ENCODE peak calls at places on chromosomes 4 and X, in four cellular contexts. One of them, this sample, is unnamed.
A peak's percentile ranks its signal among the peaks of the same experiment; 100 is the strongest.

GRCh38 chr4:140793291-140793690 is 37.1 kb upstream of the TBC1D9 start:
- DNase-seq in GM23248: no peak
- DNase-seq in PC-3: no peak
- DNase-seq in HCT116: no peak
- DNase-seq in this sample: no peak

GRCh38 chrX:3219667-3220066 is 126.8 kb downstream of the MXRA5 start:
- DNase-seq in PC-3: no peak
- DNase-seq in HCT116: no peak
- DNase-seq in GM23248: no peak
- DNase-seq in this sample: no peak

GRCh38 chrX:129239371-129239770 is 283.9 kb downstream of the SMARCA1 start:
- DNase-seq in HCT116: no peak
- DNase-seq in GM23248: peak; percentile 19
- DNase-seq in PC-3: no peak
- DNase-seq in this sample: no peak

GRCh38 chr4:99755223-99755944 is 61.2 kb upstream of the DAPP1 start:
- DNase-seq in PC-3: peak; percentile 41
- DNase-seq in GM23248: peak; percentile 29
- DNase-seq in HCT116: no peak
- DNase-seq in this sample: no peak

GRCh38 chr4:22014222-22014741 is 65.7 kb upstream of the KCNIP4 start:
- DNase-seq in HCT116: no peak
- DNase-seq in GM23248: peak; percentile 78
- DNase-seq in PC-3: no peak
- DNase-seq in this sample: no peak

GRCh38 chrX:15854080-15854655 is 445 bp downstream of the AP1S2 start:
- DNase-seq in GM23248: peak; percentile 44
- DNase-seq in HCT116: no peak
- DNase-seq in PC-3: peak; percentile 22
- DNase-seq in this sample: peak; percentile 93

GRCh38 chrX:130778773-130779172 is 124.2 kb downstream of the ENOX2 start:
- DNase-seq in GM23248: peak; percentile 57
- DNase-seq in PC-3: no peak
- DNase-seq in HCT116: no peak
- DNase-seq in this sample: no peak

GRCh38 chr4:74364649-74365491 is at the start of gene EREG:
- DNase-seq in HCT116: peak; percentile 74
- DNase-seq in GM23248: peak; percentile 77
- DNase-seq in PC-3: no peak
- DNase-seq in this sample: peak; percentile 70

GRCh38 chr4:144599621-144600020 is 46.3 kb upstream of the HHIP start:
- DNase-seq in GM23248: no peak
- DNase-seq in HCT116: no peak
- DNase-seq in PC-3: peak; percentile 39
- DNase-seq in this sample: no peak

GRCh38 chrX:45449982-45450381 is 249.3 kb upstream of the DIPK2B start:
- DNase-seq in HCT116: peak; percentile 36
- DNase-seq in GM23248: no peak
- DNase-seq in PC-3: peak; percentile 90
- DNase-seq in this sample: no peak

GRCh38 chrX:31213941-31214340 is 142.1 kb upstream of the FTHL17 start:
- DNase-seq in PC-3: peak; percentile 20
- DNase-seq in HCT116: no peak
- DNase-seq in GM23248: peak; percentile 40
- DNase-seq in this sample: no peak

GRCh38 chr4:38876636-38877035 is 9.0 kb downstream of the FAM114A1 start:
- DNase-seq in HCT116: no peak
- DNase-seq in GM23248: no peak
- DNase-seq in PC-3: no peak
- DNase-seq in this sample: no peak

GRCh38 chr4:40189997-40190396 is 6.8 kb upstream of the RHOH start:
- DNase-seq in GM23248: no peak
- DNase-seq in HCT116: no peak
- DNase-seq in PC-3: peak; percentile 42
- DNase-seq in this sample: no peak

GRCh38 chr4:117010695-117011094 is 74.7 kb downstream of the TRAM1L1 start:
- DNase-seq in PC-3: no peak
- DNase-seq in HCT116: no peak
- DNase-seq in GM23248: no peak
- DNase-seq in this sample: no peak

GRCh38 chrX:85836868-85837267 is 210.5 kb downstream of the CHM start:
- DNase-seq in PC-3: peak; percentile 31
- DNase-seq in GM23248: peak; percentile 71
- DNase-seq in HCT116: no peak
- DNase-seq in this sample: no peak

GRCh38 chr4:66629927-66630326 is 915.4 kb downstream of the CENPC start:
- DNase-seq in HCT116: no peak
- DNase-seq in PC-3: peak; percentile 47
- DNase-seq in GM23248: no peak
- DNase-seq in this sample: no peak

GRCh38 chr4:2832981-2833670 is 10.5 kb upstream of the ADD1 start:
- DNase-seq in GM23248: no peak
- DNase-seq in PC-3: no peak
- DNase-seq in HCT116: no peak
- DNase-seq in this sample: no peak

GRCh38 chrX:154355776-154356140 is 18.7 kb downstream of the FLNA start:
- DNase-seq in PC-3: no peak
- DNase-seq in GM23248: no peak
- DNase-seq in HCT116: no peak
- DNase-seq in this sample: no peak

GRCh38 chrX:154355094-154355775 is 19.2 kb downstream of the FLNA start:
- DNase-seq in GM23248: no peak
- DNase-seq in HCT116: no peak
- DNase-seq in PC-3: no peak
- DNase-seq in this sample: no peak

GRCh38 chrX:154357205-154357604 is 17.2 kb downstream of the FLNA start:
- DNase-seq in GM23248: no peak
- DNase-seq in HCT116: no peak
- DNase-seq in PC-3: no peak
- DNase-seq in this sample: no peak

GRCh38 chrX:154358011-154358410 is 16.4 kb downstream of the FLNA start:
- DNase-seq in HCT116: no peak
- DNase-seq in GM23248: no peak
- DNase-seq in PC-3: no peak
- DNase-seq in this sample: no peak

GRCh38 chrX:154356596-154356995 is 17.8 kb downstream of the FLNA start:
- DNase-seq in GM23248: no peak
- DNase-seq in PC-3: no peak
- DNase-seq in HCT116: no peak
- DNase-seq in this sample: no peak
- H3K27ac ChIP-seq in GM23248: no peak overlapping the region
- H3K27ac ChIP-seq in PC-3: no peak overlapping the region
- H3K27ac ChIP-seq in HCT116: no peak overlapping the region
- H3K27ac ChIP-seq in this sample: no peak overlapping the region

DNA sequence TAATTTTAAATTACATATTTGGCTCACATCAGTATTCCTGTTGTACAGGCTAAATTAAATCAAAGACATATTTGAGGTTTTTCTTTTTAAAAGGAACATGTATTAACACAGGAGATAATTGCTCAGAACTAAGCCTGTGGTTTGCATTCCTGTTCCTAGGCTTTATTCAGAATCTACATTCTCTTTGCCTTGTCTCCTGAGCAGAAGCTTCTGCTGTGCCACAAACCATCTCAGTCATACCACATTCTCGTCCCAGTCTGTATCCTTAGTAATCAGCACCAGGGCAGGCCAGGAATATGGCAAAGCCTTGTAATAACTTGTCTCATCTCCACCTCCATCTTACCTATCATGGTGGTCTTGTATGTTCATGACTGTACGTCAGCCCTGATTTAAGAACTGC is 162.8 kb downstream of the ARHGAP24 start:
- DNase-seq in PC-3: no peak
- DNase-seq in GM23248: no peak
- DNase-seq in HCT116: no peak
- DNase-seq in this sample: no peak
- TF ChIP-seq EZH2phosphoT487 in PC-3: no peak
- TF ChIP-seq EZH2phosphoT487 in GM23248: no peak
- TF ChIP-seq EZH2phosphoT487 in HCT116: no peak
- TF ChIP-seq EZH2phosphoT487 in this sample: no peak

GRCh38 chrX:9443327-9443726 is 21.5 kb upstream of the TBL1X start:
- DNase-seq in GM23248: no peak
- DNase-seq in HCT116: no peak
- DNase-seq in PC-3: no peak
- DNase-seq in this sample: no peak
- H3K27ac ChIP-seq in GM23248: no peak overlapping the region
- H3K27ac ChIP-seq in HCT116: no peak overlapping the region
- H3K27ac ChIP-seq in PC-3: no peak overlapping the region
- H3K27ac ChIP-seq in this sample: no peak overlapping the region

DNA sequence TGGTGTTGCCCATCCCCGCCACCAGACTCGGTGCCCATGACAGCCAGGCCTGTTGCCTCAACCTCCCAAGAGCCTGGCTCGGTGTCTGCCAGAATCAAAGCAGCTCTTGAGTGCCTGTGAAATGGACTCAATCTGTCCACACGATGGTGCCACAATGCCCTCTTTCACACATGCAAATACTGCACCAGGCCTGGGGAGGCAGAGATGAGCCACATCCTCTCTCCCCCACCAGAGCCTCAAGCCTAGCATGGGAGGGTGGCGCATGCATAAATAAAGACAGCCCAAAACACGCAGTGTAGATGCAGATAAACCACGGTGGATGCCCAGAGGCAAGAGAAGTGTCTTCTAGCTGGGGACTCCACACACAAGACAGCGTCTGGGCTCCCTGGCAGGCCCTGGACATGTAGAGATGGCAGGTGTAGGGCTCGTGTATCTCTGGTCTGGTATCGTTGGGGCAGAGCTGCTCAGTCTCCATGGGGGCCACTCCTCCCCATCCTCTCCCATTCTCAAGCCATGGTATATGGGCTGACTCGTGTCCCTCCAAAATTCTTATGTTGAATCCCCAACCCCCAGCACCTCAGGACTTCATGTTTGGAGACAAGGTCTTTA is 65.6 kb downstream of the JAKMIP1 start:
- DNase-seq in PC-3: peak; percentile 32
- DNase-seq in GM23248: peak; percentile 3
- DNase-seq in HCT116: peak; percentile 51
- DNase-seq in this sample: no peak
- TF ChIP-seq EZH2phosphoT487 in PC-3: no peak
- TF ChIP-seq EZH2phosphoT487 in GM23248: no peak
- TF ChIP-seq EZH2phosphoT487 in HCT116: no peak
- TF ChIP-seq EZH2phosphoT487 in this sample: no peak

This sample was measured in neural progenitor cell.